ENCODE peak calls at places on chromosome 21, in eight cellular contexts. X, V, Y, J, R, P, C and N are unnamed samples.
A peak's percentile ranks its signal among the peaks of the same experiment; 100 is the strongest.

GRCh38 chr21:36630485-36631206 is 68.3 kb upstream of the SIM2 start:
- DNase-seq in R (no peak), X (no peak), J (peak; percentile 66), Y (no peak), P (peak; percentile 8), C (peak; percentile 66), V (peak; percentile 86), N (no peak)

GRCh38 chr21:28393279-28393678 is 599.4 kb downstream of the LTN1 start:
- DNase-seq in J (no peak), V (peak; percentile 47), Y (no peak), P (no peak), C (peak; percentile 83), R (no peak), X (no peak), N (no peak)

GRCh38 chr21:35428041-35428400 is 378.9 kb upstream of the RUNX1 start:
- DNase-seq in Y (no peak), R (no peak), P (no peak), J (no peak), V (no peak), C (no peak), X (no peak), N (no peak)

GRCh38 chr21:39527664-39528381 is 76.1 kb downstream of the SH3BGR start:
- DNase-seq in C (peak; percentile 68), Y (no peak), X (no peak), V (peak; percentile 68), R (no peak), P (no peak), J (no peak), N (no peak)

GRCh38 chr21:15191342-15191741 is 126.5 kb upstream of the NRIP1 start:
- DNase-seq in J (no peak), V (no peak), C (no peak), X (no peak), R (no peak), Y (no peak), P (no peak), N (no peak)

GRCh38 chr21:35337573-35337972 is 288.5 kb upstream of the RUNX1 start:
- DNase-seq in R (no peak), C (no peak), Y (no peak), X (no peak), P (no peak), V (no peak), J (no peak), N (no peak)

GRCh38 chr21:25837545-25838263 is 102.9 kb downstream of the GABPA start:
- DNase-seq in P (no peak), X (no peak), Y (no peak), J (peak; percentile 65), R (no peak), C (no peak), V (no peak), N (no peak)

GRCh38 chr21:29737188-29737587 is 202.6 kb downstream of the GRIK1 start:
- DNase-seq in J (peak; percentile 38), Y (no peak), X (no peak), V (no peak), P (no peak), R (no peak), C (no peak), N (no peak)

GRCh38 chr21:26047279-26047967 is 123.1 kb downstream of the APP start:
- DNase-seq in V (peak; percentile 69), R (no peak), P (no peak), Y (no peak), J (no peak), X (no peak), C (no peak), N (no peak)

GRCh38 chr21:35324372-35325220 is 275.5 kb upstream of the RUNX1 start:
- DNase-seq in R (no peak), J (no peak), P (no peak), C (peak; percentile 14), Y (peak; percentile 29), V (no peak), X (no peak), N (no peak)

GRCh38 chr21:41482321-41482720 is 25.6 kb downstream of the TMPRSS2 start:
- DNase-seq in V (no peak), P (no peak), Y (no peak), J (no peak), C (no peak), X (no peak), R (no peak), N (no peak)

GRCh38 chr21:31557956-31558838 is 101.3 kb upstream of the SOD1 start:
- DNase-seq in Y (no peak), R (no peak), J (peak; percentile 64), P (no peak), C (peak; percentile 10), V (peak; percentile 58), X (peak; percentile 22), N (peak; percentile 78)

GRCh38 chr21:39637197-39637970 is 24.6 kb downstream of the B3GALT5 start:
- DNase-seq in J (no peak), P (no peak), X (no peak), R (no peak), Y (no peak), V (no peak), C (peak; percentile 80), N (no peak)

GRCh38 chr21:18070392-18070791 is 174.2 kb upstream of the CHODL start:
- DNase-seq in R (no peak), J (peak; percentile 23), V (no peak), C (no peak), X (no peak), P (no peak), Y (no peak), N (no peak)

DNA sequence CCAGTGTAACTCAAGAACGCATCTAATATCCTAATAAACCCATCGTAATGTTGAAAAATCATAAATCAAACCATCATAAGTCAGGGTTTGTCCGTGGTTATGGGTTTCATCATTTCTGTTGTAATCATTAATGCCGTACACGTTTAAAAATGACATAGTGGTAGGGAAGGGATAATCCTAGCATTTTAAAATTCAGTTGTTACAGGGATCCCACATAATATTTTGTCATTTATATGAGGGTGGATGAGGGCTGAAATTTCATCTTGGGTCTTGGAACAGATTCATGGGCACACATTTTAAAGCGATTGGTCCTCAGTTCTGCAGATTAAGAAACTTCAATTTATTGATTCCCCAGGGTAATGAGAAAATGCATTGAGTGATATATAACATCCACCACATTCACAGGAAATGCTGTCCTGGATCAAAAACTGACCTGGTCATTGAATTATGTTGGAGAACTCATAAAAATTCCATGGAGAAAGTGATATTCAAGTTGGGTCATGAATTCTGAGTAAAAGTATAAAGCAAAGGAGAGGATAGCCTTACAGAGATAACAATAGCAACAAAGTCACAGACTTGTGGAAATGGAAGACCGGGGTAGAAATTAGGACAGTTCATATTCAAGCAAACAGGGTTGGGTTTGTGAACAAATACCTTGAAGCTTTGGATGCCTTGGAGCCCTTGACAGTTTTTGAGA is 1527.3 kb upstream of the TPTE start:
- DNase-seq in V (no peak), X (no peak), Y (no peak), P (no peak), J (no peak), C (no peak), R (no peak), N (no peak)
- H3K9me3 ChIP-seq in V (no peaks in the 10 kb centered on the region), X (no peaks in the 10 kb centered on the region), Y (no peaks in the 10 kb centered on the region), P (no peaks in the 10 kb centered on the region), J (peaks cover 87% of the 10 kb centered on the region), C (peaks cover 19% of the 10 kb centered on the region), R (no peaks in the 10 kb centered on the region), N (peaks cover 28% of the 10 kb centered on the region)

GRCh38 chr21:20013851-20014250 is 984.4 kb upstream of the NCAM2 start:
- DNase-seq in C (no peak), X (no peak), R (no peak), J (no peak), V (no peak), Y (no peak), P (no peak), N (no peak)

GRCh38 chr21:20016431-20017005 is 981.7 kb upstream of the NCAM2 start:
- DNase-seq in P (no peak), V (no peak), C (no peak), X (no peak), J (no peak), Y (no peak), R (no peak), N (no peak)

DNA sequence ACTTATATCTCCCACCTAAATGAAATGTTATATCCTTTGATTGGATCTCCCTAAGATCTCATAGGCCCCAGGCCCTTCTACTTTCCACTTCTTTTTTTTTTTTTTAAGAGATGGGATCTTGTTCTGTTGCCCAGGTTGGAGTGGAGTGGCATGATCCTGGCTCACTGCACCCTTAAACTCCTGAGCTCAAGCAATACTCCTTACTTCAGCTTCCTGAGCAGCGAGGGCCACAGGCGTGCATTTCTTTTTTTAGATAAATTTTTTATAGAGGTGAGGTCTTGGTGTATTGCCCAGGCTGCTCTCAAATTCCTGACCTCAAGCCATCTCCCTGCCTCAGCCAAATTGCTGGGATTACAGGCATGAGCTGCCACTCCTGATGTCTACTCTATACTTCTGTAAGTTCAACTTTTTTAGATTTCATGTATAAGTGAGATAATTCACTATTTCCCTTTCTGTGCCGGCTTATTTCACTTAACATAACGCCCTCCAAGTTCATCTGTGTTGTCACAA is 987.5 kb upstream of the NCAM2 start:
- DNase-seq in C (no peak), Y (no peak), P (no peak), J (no peak), V (no peak), X (no peak), R (no peak), N (no peak)
- H3K9me3 ChIP-seq in C (no peaks in the 10 kb centered on the region), Y (no peaks in the 10 kb centered on the region), P (no peaks in the 10 kb centered on the region), J (peaks cover 26% of the 10 kb centered on the region), V (no peaks in the 10 kb centered on the region), X (no peaks in the 10 kb centered on the region), R (no peaks in the 10 kb centered on the region), N (no peaks in the 10 kb centered on the region)

GRCh38 chr21:45580181-45580575 is 37.9 kb upstream of the SLC19A1 start:
- DNase-seq in P (no peak), Y (no peak), X (peak; percentile 12), J (no peak), V (no peak), R (no peak), C (peak; percentile 1), N (peak; percentile 47)

GRCh38 chr21:45580576-45581321 is 38.5 kb upstream of the SLC19A1 start:
- DNase-seq in V (peak; percentile 41), J (no peak), P (no peak), X (peak; percentile 8), R (no peak), Y (no peak), C (peak; percentile 1), N (peak; percentile 68)

GRCh38 chr21:45583831-45584509 is 41.7 kb upstream of the SLC19A1 start:
- DNase-seq in Y (no peak), R (no peak), J (no peak), V (peak; percentile 17), C (peak; percentile 1), P (no peak), X (peak; percentile 1), N (peak; percentile 21)

GRCh38 chr21:45581322-45581712 is 39.1 kb upstream of the SLC19A1 start:
- DNase-seq in Y (no peak), P (no peak), V (peak; percentile 41), C (peak; percentile 2), J (no peak), R (no peak), X (peak; percentile 6), N (peak; percentile 46)

DNA sequence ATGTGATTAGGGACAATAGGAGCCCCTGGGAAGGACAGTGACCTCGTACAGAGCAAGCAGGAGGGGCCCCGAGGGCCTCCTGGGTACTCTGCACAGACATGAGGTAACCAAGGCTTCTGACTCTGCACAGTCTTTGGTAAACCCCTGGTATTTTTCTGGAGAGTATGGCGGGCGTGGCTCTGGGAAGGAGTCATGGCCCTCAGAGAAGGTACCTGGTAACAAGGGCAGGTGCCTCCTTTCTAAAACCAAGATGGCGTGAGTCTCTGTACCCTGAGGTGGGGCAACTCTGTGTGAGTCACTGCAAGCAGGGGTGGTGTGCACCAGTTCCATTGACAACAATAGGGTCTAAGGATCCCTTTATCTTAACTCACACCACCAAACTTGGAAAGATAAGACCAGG is 39.9 kb upstream of the SLC19A1 start:
- DNase-seq in Y (no peak), C (peak; percentile 1), V (peak; percentile 23), J (no peak), P (no peak), R (no peak), X (peak; percentile 1), N (no peak)
- H3K9me3 ChIP-seq in Y (no peaks in the 10 kb centered on the region), C (peaks cover 13% of the 10 kb centered on the region), V (no peaks in the 10 kb centered on the region), J (peaks cover 9% of the 10 kb centered on the region), P (peaks cover 7% of the 10 kb centered on the region), R (peaks cover 15% of the 10 kb centered on the region), X (no peaks in the 10 kb centered on the region), N (peaks cover 24% of the 10 kb centered on the region)

GRCh38 chr21:33124879-33125278 is 54.9 kb downstream of the OLIG1 start:
- DNase-seq in P (no peak), X (no peak), V (no peak), C (no peak), J (no peak), R (no peak), Y (no peak), N (no peak)
- H3K9me3 ChIP-seq in P (no peaks in the 10 kb centered on the region), X (no peaks in the 10 kb centered on the region), V (no peaks in the 10 kb centered on the region), C (no peaks in the 10 kb centered on the region), J (no peaks in the 10 kb centered on the region), R (no peaks in the 10 kb centered on the region), Y (no peaks in the 10 kb centered on the region), N (no peaks in the 10 kb centered on the region)